ENCODE peak calls at places on chromosomes 16 and 17, in nine cellular contexts. One of them, this sample, is unnamed.

GRCh38 chr17:50689251-50689650 is 18.5 kb downstream of the ANKRD40 start:
- DNase-seq in GM12878: no peak
- DNase-seq in glutamatergic neuron: peak
- DNase-seq in WERI-Rb-1: peak
- DNase-seq in HL-60: no peak
- DNase-seq in BE2C: peak
- DNase-seq in endothelial cell: no peak
- DNase-seq in PC-9: peak
- DNase-seq in hepatocyte: peak
- DNase-seq in this sample: no peak

GRCh38 chr17:65085397-65085796 is 28.9 kb upstream of the GNA13 start:
- DNase-seq in HL-60: no peak
- DNase-seq in WERI-Rb-1: peak
- DNase-seq in hepatocyte: no peak
- DNase-seq in GM12878: no peak
- DNase-seq in glutamatergic neuron: no peak
- DNase-seq in BE2C: no peak
- DNase-seq in endothelial cell: no peak
- DNase-seq in PC-9: no peak
- DNase-seq in this sample: no peak

GRCh38 chr16:68022278-68022727 is 729 bp downstream of the DDX28 start:
- DNase-seq in PC-9: no peak
- DNase-seq in GM12878: no peak
- DNase-seq in WERI-Rb-1: no peak
- DNase-seq in endothelial cell: peak
- DNase-seq in glutamatergic neuron: no peak
- DNase-seq in HL-60: no peak
- DNase-seq in hepatocyte: no peak
- DNase-seq in BE2C: no peak
- DNase-seq in this sample: no peak

GRCh38 chr17:17315142-17315821 is 12.1 kb downstream of the NT5M start:
- DNase-seq in GM12878: no peak
- DNase-seq in BE2C: no peak
- DNase-seq in HL-60: no peak
- DNase-seq in PC-9: no peak
- DNase-seq in hepatocyte: no peak
- DNase-seq in endothelial cell: no peak
- DNase-seq in glutamatergic neuron: no peak
- DNase-seq in WERI-Rb-1: no peak
- DNase-seq in this sample: no peak

GRCh38 chr16:64907844-64908243 is 214.0 kb downstream of the CDH11 start:
- DNase-seq in HL-60: no peak
- DNase-seq in WERI-Rb-1: no peak
- DNase-seq in PC-9: no peak
- DNase-seq in endothelial cell: no peak
- DNase-seq in GM12878: no peak
- DNase-seq in hepatocyte: no peak
- DNase-seq in BE2C: peak
- DNase-seq in glutamatergic neuron: no peak
- DNase-seq in this sample: no peak

GRCh38 chr16:379183-379960 is 2.4 kb downstream of the PGAP6 start:
- DNase-seq in hepatocyte: peak
- DNase-seq in HL-60: no peak
- DNase-seq in endothelial cell: no peak
- DNase-seq in WERI-Rb-1: no peak
- DNase-seq in BE2C: no peak
- DNase-seq in GM12878: no peak
- DNase-seq in PC-9: no peak
- DNase-seq in glutamatergic neuron: no peak
- DNase-seq in this sample: no peak

GRCh38 chr17:8121531-8122390 is 2.1 kb downstream of the HES7 start:
- DNase-seq in endothelial cell: peak
- DNase-seq in glutamatergic neuron: peak
- DNase-seq in BE2C: peak
- DNase-seq in PC-9: peak
- DNase-seq in WERI-Rb-1: peak
- DNase-seq in hepatocyte: peak
- DNase-seq in HL-60: no peak
- DNase-seq in GM12878: no peak
- DNase-seq in this sample: no peak

GRCh38 chr17:13962716-13963115 is 106.6 kb upstream of the COX10 start:
- DNase-seq in PC-9: no peak
- DNase-seq in BE2C: no peak
- DNase-seq in GM12878: no peak
- DNase-seq in hepatocyte: no peak
- DNase-seq in endothelial cell: no peak
- DNase-seq in HL-60: no peak
- DNase-seq in glutamatergic neuron: no peak
- DNase-seq in WERI-Rb-1: no peak
- DNase-seq in this sample: no peak

GRCh38 chr17:10579270-10579669 is 29.8 kb upstream of the MYH2 start:
- DNase-seq in WERI-Rb-1: no peak
- DNase-seq in PC-9: no peak
- DNase-seq in endothelial cell: no peak
- DNase-seq in HL-60: no peak
- DNase-seq in BE2C: no peak
- DNase-seq in glutamatergic neuron: no peak
- DNase-seq in hepatocyte: no peak
- DNase-seq in GM12878: peak
- DNase-seq in this sample: no peak

DNA sequence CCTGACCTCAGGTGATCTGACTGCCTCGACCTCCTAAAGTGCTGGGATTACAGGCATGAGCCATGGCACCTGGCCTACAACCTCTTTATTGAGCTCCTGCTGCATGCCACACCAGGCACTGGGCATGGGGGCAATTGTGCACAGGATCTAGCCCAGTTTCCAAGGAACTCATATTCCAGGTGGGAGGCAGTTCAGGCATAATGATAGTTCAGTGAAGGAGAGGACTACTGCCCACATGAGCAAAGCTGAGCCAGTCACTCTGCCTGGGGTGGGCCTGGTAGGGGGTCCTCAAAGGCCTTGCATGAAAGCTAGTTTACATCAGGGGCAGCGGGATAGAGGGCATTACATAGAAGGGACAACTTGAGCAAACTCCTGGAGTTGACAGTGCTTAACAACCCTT is 2.6 kb upstream of the HCRT start:
- DNase-seq in WERI-Rb-1: no peak
- DNase-seq in hepatocyte: no peak
- DNase-seq in glutamatergic neuron: no peak
- DNase-seq in GM12878: no peak
- DNase-seq in PC-9: no peak
- DNase-seq in HL-60: no peak
- DNase-seq in endothelial cell: no peak
- DNase-seq in BE2C: no peak
- DNase-seq in this sample: no peak
- TF ChIP-seq CTCF in WERI-Rb-1: no peak
- TF ChIP-seq CTCF in hepatocyte: no peak
- TF ChIP-seq CTCF in glutamatergic neuron: no peak
- TF ChIP-seq CTCF in GM12878: no peak
- TF ChIP-seq CTCF in PC-9: no peak
- TF ChIP-seq CTCF in HL-60: no peak
- TF ChIP-seq CTCF in endothelial cell: no peak
- TF ChIP-seq CTCF in BE2C: no peak
- TF ChIP-seq CTCF in this sample: no peak

GRCh38 chr16:26651464-26651863 is 415.3 kb upstream of the C16orf82 start:
- DNase-seq in endothelial cell: no peak
- DNase-seq in HL-60: no peak
- DNase-seq in WERI-Rb-1: no peak
- DNase-seq in hepatocyte: no peak
- DNase-seq in BE2C: no peak
- DNase-seq in glutamatergic neuron: no peak
- DNase-seq in GM12878: no peak
- DNase-seq in PC-9: no peak
- DNase-seq in this sample: no peak
- TF ChIP-seq CTCF in endothelial cell: no peak
- TF ChIP-seq CTCF in HL-60: no peak
- TF ChIP-seq CTCF in WERI-Rb-1: no peak
- TF ChIP-seq CTCF in hepatocyte: no peak
- TF ChIP-seq CTCF in BE2C: no peak
- TF ChIP-seq CTCF in glutamatergic neuron: no peak
- TF ChIP-seq CTCF in GM12878: no peak
- TF ChIP-seq CTCF in PC-9: no peak
- TF ChIP-seq CTCF in this sample: no peak

DNA sequence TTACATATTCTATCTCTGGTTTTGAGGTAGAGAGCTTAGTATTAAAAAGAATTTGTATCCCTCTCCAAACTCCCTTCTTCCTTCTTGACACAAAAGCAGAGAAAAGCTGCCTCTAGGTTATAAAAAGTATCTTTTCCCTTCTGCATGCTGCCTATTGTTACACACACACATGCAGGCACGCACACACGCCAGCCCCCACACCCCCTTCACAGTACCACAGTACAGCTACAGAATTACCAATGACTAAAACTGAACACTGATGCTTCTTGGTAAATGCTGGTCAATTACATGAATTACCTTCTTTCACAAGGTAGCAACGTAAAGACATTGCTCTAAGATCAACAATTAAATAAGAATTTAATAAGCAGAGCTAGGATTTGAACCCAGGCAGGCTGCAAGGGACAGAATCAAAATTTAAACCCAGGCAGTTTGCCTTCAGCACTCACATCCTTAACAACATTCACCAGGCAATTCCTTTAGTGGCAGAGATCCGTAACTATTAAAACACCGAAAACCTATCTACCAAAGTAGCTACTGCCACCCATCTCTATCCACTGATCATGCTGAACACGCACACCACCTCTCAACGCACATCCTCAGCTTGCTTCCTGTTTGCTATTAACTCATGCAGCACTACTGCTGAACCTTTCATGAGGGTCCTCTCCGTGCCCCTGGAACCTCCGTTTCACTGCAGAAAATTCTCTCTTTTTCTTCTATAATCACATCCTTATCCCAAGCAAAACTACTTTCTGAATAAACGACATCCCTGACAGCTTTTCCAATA is 37.8 kb downstream of the YWHAE start:
- DNase-seq in HL-60: no peak
- DNase-seq in GM12878: no peak
- DNase-seq in glutamatergic neuron: no peak
- DNase-seq in BE2C: no peak
- DNase-seq in PC-9: no peak
- DNase-seq in WERI-Rb-1: no peak
- DNase-seq in endothelial cell: no peak
- DNase-seq in hepatocyte: no peak
- DNase-seq in this sample: no peak
- TF ChIP-seq CTCF in HL-60: no peak
- TF ChIP-seq CTCF in GM12878: no peak
- TF ChIP-seq CTCF in glutamatergic neuron: no peak
- TF ChIP-seq CTCF in BE2C: no peak
- TF ChIP-seq CTCF in PC-9: no peak
- TF ChIP-seq CTCF in WERI-Rb-1: no peak
- TF ChIP-seq CTCF in endothelial cell: no peak
- TF ChIP-seq CTCF in hepatocyte: no peak
- TF ChIP-seq CTCF in this sample: no peak

DNA sequence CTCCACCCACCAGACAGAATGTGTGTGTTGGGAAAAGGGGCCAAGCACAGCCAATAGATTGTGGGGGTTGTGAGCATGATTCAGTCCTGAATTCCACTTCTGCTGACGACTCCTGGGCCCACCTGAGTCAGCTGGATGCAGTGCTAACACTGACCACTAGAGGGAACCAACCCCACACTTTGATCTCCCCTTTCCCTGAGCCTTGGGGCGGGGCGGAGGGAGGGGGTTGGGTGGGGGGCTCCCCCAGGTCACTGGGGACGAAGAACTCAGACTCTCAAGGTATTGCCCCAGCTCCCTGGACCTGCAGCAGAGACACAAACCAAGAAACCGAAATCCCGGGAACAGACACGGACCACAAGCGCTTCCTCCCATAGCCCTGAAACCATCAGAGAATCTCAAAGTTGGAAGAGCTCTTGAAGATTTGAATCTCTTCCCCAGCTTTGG is 621 bp upstream of the CSHL1 start:
- DNase-seq in WERI-Rb-1: peak
- DNase-seq in hepatocyte: peak
- DNase-seq in HL-60: no peak
- DNase-seq in GM12878: no peak
- DNase-seq in glutamatergic neuron: peak
- DNase-seq in endothelial cell: peak
- DNase-seq in BE2C: peak
- DNase-seq in PC-9: peak
- DNase-seq in this sample: no peak
- TF ChIP-seq CTCF in WERI-Rb-1: peak
- TF ChIP-seq CTCF in hepatocyte: peak
- TF ChIP-seq CTCF in HL-60: peak
- TF ChIP-seq CTCF in GM12878: peak
- TF ChIP-seq CTCF in glutamatergic neuron: peak
- TF ChIP-seq CTCF in endothelial cell: peak
- TF ChIP-seq CTCF in BE2C: peak
- TF ChIP-seq CTCF in PC-9: peak
- TF ChIP-seq CTCF in this sample: peak

GRCh38 chr17:18951941-18952842 is at the start of gene SLC5A10:
- DNase-seq in HL-60: no peak
- DNase-seq in WERI-Rb-1: peak
- DNase-seq in glutamatergic neuron: no peak
- DNase-seq in PC-9: no peak
- DNase-seq in GM12878: no peak
- DNase-seq in endothelial cell: no peak
- DNase-seq in BE2C: no peak
- DNase-seq in hepatocyte: no peak
- DNase-seq in this sample: peak
- TF ChIP-seq CTCF in HL-60: no peak
- TF ChIP-seq CTCF in WERI-Rb-1: peak
- TF ChIP-seq CTCF in glutamatergic neuron: peak
- TF ChIP-seq CTCF in PC-9: peak
- TF ChIP-seq CTCF in GM12878: no peak
- TF ChIP-seq CTCF in endothelial cell: no peak
- TF ChIP-seq CTCF in BE2C: peak
- TF ChIP-seq CTCF in hepatocyte: no peak
- TF ChIP-seq CTCF in this sample: no peak

DNA sequence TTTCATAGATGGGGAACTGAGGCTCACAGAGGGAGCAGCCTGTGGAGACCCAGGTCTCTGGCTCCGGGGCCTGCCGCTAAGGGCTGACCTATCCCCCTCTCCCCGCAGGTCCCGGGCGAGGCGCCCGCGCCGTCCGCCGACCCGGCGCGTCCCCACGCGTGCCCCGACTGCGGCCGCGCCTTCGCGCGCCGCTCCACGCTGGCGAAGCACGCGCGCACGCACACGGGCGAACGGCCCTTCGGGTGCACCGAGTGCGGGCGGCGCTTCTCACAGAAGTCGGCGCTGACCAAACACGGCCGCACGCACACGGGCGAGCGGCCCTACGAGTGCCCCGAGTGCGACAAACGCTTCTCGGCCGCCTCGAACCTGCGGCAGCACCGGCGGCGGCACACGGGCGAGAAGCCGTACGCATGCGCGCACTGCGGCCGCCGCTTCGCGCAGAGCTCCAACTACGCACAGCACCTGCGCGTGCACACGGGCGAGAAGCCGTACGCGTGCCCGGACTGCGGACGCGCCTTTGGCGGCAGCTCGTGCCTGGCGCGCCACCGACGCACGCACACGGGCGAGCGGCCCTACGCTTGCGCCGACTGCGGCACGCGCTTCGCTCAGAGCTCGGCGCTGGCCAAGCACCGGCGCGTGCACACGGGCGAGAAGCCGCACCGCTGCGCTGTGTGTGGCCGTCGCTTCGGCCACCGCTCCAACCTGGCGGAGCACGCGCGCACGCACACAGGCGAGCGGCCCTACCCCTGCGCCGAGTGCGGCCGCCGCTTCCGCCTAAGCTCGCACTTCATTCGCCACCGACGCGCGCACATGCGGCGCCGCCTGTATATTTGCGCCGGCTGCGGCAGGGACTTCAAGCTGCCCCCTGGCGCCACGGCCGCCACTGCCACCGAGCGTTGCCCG is 10.3 kb downstream of the ZNF771 start:
- DNase-seq in hepatocyte: peak
- DNase-seq in endothelial cell: peak
- DNase-seq in GM12878: peak
- DNase-seq in HL-60: peak
- DNase-seq in WERI-Rb-1: peak
- DNase-seq in BE2C: peak
- DNase-seq in PC-9: peak
- DNase-seq in glutamatergic neuron: peak
- DNase-seq in this sample: peak
- TF ChIP-seq CTCF in hepatocyte: peak
- TF ChIP-seq CTCF in endothelial cell: no peak
- TF ChIP-seq CTCF in GM12878: no peak
- TF ChIP-seq CTCF in HL-60: no peak
- TF ChIP-seq CTCF in WERI-Rb-1: no peak
- TF ChIP-seq CTCF in BE2C: peak
- TF ChIP-seq CTCF in PC-9: no peak
- TF ChIP-seq CTCF in glutamatergic neuron: no peak
- TF ChIP-seq CTCF in this sample: peak